ENCODE peak calls at places on chromosome 11, in six cellular contexts. One of them, this sample, is unnamed.

GRCh38 chr11:41784513-41785335 is 325.3 kb upstream of the LRRC4C start:
- DNase-seq in lower lobe of right lung: no peak
- DNase-seq in CD4-positive, alpha-beta T cell: no peak
- DNase-seq in type B pancreatic cell: no peak
- DNase-seq in nephron progenitor cell: no peak
- DNase-seq in lung: no peak
- DNase-seq in this sample: no peak

GRCh38 chr11:33258631-33259184 is 1.5 kb downstream of the HIPK3 start:
- DNase-seq in lower lobe of right lung: no peak
- DNase-seq in CD4-positive, alpha-beta T cell: no peak
- DNase-seq in type B pancreatic cell: no peak
- DNase-seq in nephron progenitor cell: no peak
- DNase-seq in lung: no peak
- DNase-seq in this sample: no peak

GRCh38 chr11:74820763-74821162 is 72.1 kb downstream of the RNF169 start:
- DNase-seq in lower lobe of right lung: no peak
- DNase-seq in CD4-positive, alpha-beta T cell: no peak
- DNase-seq in type B pancreatic cell: no peak
- DNase-seq in nephron progenitor cell: no peak
- DNase-seq in lung: no peak
- DNase-seq in this sample: no peak

GRCh38 chr11:68659158-68659921 is 25.0 kb upstream of the GAL start:
- DNase-seq in lower lobe of right lung: no peak
- DNase-seq in CD4-positive, alpha-beta T cell: no peak
- DNase-seq in type B pancreatic cell: no peak
- DNase-seq in nephron progenitor cell: no peak
- DNase-seq in lung: peak
- DNase-seq in this sample: peak

GRCh38 chr11:126918556-126918955 is 82.0 kb downstream of the KIRREL3 start:
- DNase-seq in lower lobe of right lung: no peak
- DNase-seq in CD4-positive, alpha-beta T cell: no peak
- DNase-seq in type B pancreatic cell: no peak
- DNase-seq in nephron progenitor cell: no peak
- DNase-seq in lung: no peak
- DNase-seq in this sample: no peak

GRCh38 chr11:40467771-40468170 is 991.7 kb downstream of the LRRC4C start:
- DNase-seq in lower lobe of right lung: no peak
- DNase-seq in CD4-positive, alpha-beta T cell: no peak
- DNase-seq in type B pancreatic cell: no peak
- DNase-seq in nephron progenitor cell: no peak
- DNase-seq in lung: no peak
- DNase-seq in this sample: no peak

GRCh38 chr11:27839226-27839913 is 139.1 kb upstream of the BDNF start:
- DNase-seq in lower lobe of right lung: no peak
- DNase-seq in CD4-positive, alpha-beta T cell: no peak
- DNase-seq in type B pancreatic cell: no peak
- DNase-seq in nephron progenitor cell: no peak
- DNase-seq in lung: no peak
- DNase-seq in this sample: no peak

GRCh38 chr11:115498354-115498753 is 5.9 kb downstream of the CADM1 start:
- DNase-seq in lower lobe of right lung: no peak
- DNase-seq in CD4-positive, alpha-beta T cell: no peak
- DNase-seq in type B pancreatic cell: no peak
- DNase-seq in nephron progenitor cell: no peak
- DNase-seq in lung: no peak
- DNase-seq in this sample: no peak

GRCh38 chr11:105000167-105000566 is 22.8 kb downstream of the CASP5 start:
- DNase-seq in lower lobe of right lung: no peak
- DNase-seq in CD4-positive, alpha-beta T cell: no peak
- DNase-seq in type B pancreatic cell: no peak
- DNase-seq in nephron progenitor cell: no peak
- DNase-seq in lung: no peak
- DNase-seq in this sample: no peak

GRCh38 chr11:23063261-23063660 is 203.0 kb upstream of the CCDC179 start:
- DNase-seq in lower lobe of right lung: no peak
- DNase-seq in CD4-positive, alpha-beta T cell: no peak
- DNase-seq in type B pancreatic cell: no peak
- DNase-seq in nephron progenitor cell: no peak
- DNase-seq in lung: no peak
- DNase-seq in this sample: no peak

GRCh38 chr11:111510311-111510710 is 1.9 kb downstream of the BTG4 start:
- DNase-seq in lower lobe of right lung: no peak
- DNase-seq in CD4-positive, alpha-beta T cell: no peak
- DNase-seq in type B pancreatic cell: no peak
- DNase-seq in nephron progenitor cell: no peak
- DNase-seq in lung: no peak
- DNase-seq in this sample: no peak

GRCh38 chr11:125224391-125225015 is 60.0 kb downstream of the PKNOX2 start:
- DNase-seq in lower lobe of right lung: no peak
- DNase-seq in CD4-positive, alpha-beta T cell: no peak
- DNase-seq in type B pancreatic cell: no peak
- DNase-seq in nephron progenitor cell: no peak
- DNase-seq in lung: no peak
- DNase-seq in this sample: no peak

GRCh38 chr11:18253222-18253621 is 4.8 kb upstream of the SAA2 start:
- DNase-seq in lower lobe of right lung: no peak
- DNase-seq in CD4-positive, alpha-beta T cell: no peak
- DNase-seq in type B pancreatic cell: no peak
- DNase-seq in nephron progenitor cell: no peak
- DNase-seq in lung: no peak
- DNase-seq in this sample: no peak

GRCh38 chr11:65559951-65560537 is 1.9 kb upstream of the LTBP3 start:
- DNase-seq in lower lobe of right lung: no peak
- DNase-seq in CD4-positive, alpha-beta T cell: no peak
- DNase-seq in type B pancreatic cell: no peak
- DNase-seq in nephron progenitor cell: no peak
- DNase-seq in lung: no peak
- DNase-seq in this sample: no peak

GRCh38 chr11:73317373-73317772 is 9.3 kb downstream of the ARHGEF17 start:
- DNase-seq in lower lobe of right lung: peak
- DNase-seq in CD4-positive, alpha-beta T cell: no peak
- DNase-seq in type B pancreatic cell: no peak
- DNase-seq in nephron progenitor cell: no peak
- DNase-seq in lung: peak
- DNase-seq in this sample: no peak

GRCh38 chr11:134049303-134049702 is 19.6 kb upstream of the JAM3 start:
- DNase-seq in lower lobe of right lung: no peak
- DNase-seq in CD4-positive, alpha-beta T cell: no peak
- DNase-seq in type B pancreatic cell: no peak
- DNase-seq in nephron progenitor cell: no peak
- DNase-seq in lung: no peak
- DNase-seq in this sample: no peak

GRCh38 chr11:116930177-116930576 is 92.8 kb upstream of the APOA1 start:
- DNase-seq in lower lobe of right lung: no peak
- DNase-seq in CD4-positive, alpha-beta T cell: peak
- DNase-seq in type B pancreatic cell: no peak
- DNase-seq in nephron progenitor cell: no peak
- DNase-seq in lung: no peak
- DNase-seq in this sample: no peak

GRCh38 chr11:9756461-9756860 is 92.6 kb downstream of the SWAP70 start:
- DNase-seq in lower lobe of right lung: no peak
- DNase-seq in CD4-positive, alpha-beta T cell: no peak
- DNase-seq in type B pancreatic cell: no peak
- DNase-seq in nephron progenitor cell: no peak
- DNase-seq in lung: no peak
- DNase-seq in this sample: no peak

GRCh38 chr11:113867843-113868503 is 7.4 kb downstream of the USP28 start:
- DNase-seq in lower lobe of right lung: no peak
- DNase-seq in CD4-positive, alpha-beta T cell: no peak
- DNase-seq in type B pancreatic cell: no peak
- DNase-seq in nephron progenitor cell: no peak
- DNase-seq in lung: no peak
- DNase-seq in this sample: no peak

GRCh38 chr11:37858398-37858797 is 1260.4 kb upstream of the RAG2 start:
- DNase-seq in lower lobe of right lung: no peak
- DNase-seq in CD4-positive, alpha-beta T cell: no peak
- DNase-seq in type B pancreatic cell: no peak
- DNase-seq in nephron progenitor cell: no peak
- DNase-seq in lung: no peak
- DNase-seq in this sample: no peak

GRCh38 chr11:65471410-65471762 is 27.5 kb upstream of the MALAT1 start:
- DNase-seq in lower lobe of right lung: peak
- DNase-seq in CD4-positive, alpha-beta T cell: peak
- DNase-seq in type B pancreatic cell: no peak
- DNase-seq in nephron progenitor cell: no peak
- DNase-seq in lung: peak
- DNase-seq in this sample: no peak

DNA sequence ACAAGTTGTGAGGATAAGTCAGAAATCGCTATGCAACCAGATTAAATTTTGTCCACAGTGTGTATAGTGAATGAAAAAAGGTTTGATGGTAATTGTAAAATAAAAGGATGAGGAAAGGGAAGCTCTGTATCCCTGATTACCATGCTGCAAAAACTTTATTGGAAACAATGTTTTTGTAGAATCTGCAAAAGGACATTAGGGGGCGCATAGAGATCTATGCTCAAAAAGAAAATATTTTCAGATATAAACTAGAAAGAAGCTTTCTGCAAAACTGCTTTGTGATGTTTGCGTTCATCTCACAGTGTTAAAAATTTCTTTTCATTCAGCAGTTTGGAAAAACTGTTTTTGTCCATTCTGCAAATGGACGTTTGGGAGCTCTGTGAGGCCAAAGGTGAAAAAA is 390.5 kb downstream of the OR4C45 start:
- DNase-seq in lower lobe of right lung: no peak
- DNase-seq in CD4-positive, alpha-beta T cell: no peak
- DNase-seq in type B pancreatic cell: no peak
- DNase-seq in nephron progenitor cell: no peak
- DNase-seq in lung: no peak
- DNase-seq in this sample: no peak
- TF ChIP-seq CTCF in lower lobe of right lung: no peak
- TF ChIP-seq CTCF in CD4-positive, alpha-beta T cell: no peak
- TF ChIP-seq CTCF in type B pancreatic cell: no peak
- TF ChIP-seq CTCF in nephron progenitor cell: no peak
- TF ChIP-seq CTCF in lung: no peak
- TF ChIP-seq CTCF in this sample: no peak

GRCh38 chr11:102614485-102614884 is 10.6 kb downstream of the MMP20 start:
- DNase-seq in lower lobe of right lung: no peak
- DNase-seq in CD4-positive, alpha-beta T cell: no peak
- DNase-seq in type B pancreatic cell: no peak
- DNase-seq in nephron progenitor cell: no peak
- DNase-seq in lung: no peak
- DNase-seq in this sample: no peak
- TF ChIP-seq CTCF in lower lobe of right lung: no peak
- TF ChIP-seq CTCF in CD4-positive, alpha-beta T cell: no peak
- TF ChIP-seq CTCF in type B pancreatic cell: no peak
- TF ChIP-seq CTCF in nephron progenitor cell: no peak
- TF ChIP-seq CTCF in lung: no peak
- TF ChIP-seq CTCF in this sample: no peak

GRCh38 chr11:8091671-8092070 is 10.7 kb downstream of the TUB start:
- DNase-seq in lower lobe of right lung: no peak
- DNase-seq in CD4-positive, alpha-beta T cell: no peak
- DNase-seq in type B pancreatic cell: no peak
- DNase-seq in nephron progenitor cell: no peak
- DNase-seq in lung: no peak
- DNase-seq in this sample: no peak

GRCh38 chr11:8090756-8091155 is 9.7 kb downstream of the TUB start:
- DNase-seq in lower lobe of right lung: no peak
- DNase-seq in CD4-positive, alpha-beta T cell: no peak
- DNase-seq in type B pancreatic cell: no peak
- DNase-seq in nephron progenitor cell: peak
- DNase-seq in lung: no peak
- DNase-seq in this sample: no peak

GRCh38 chr11:8094656-8095055 is 13.6 kb downstream of the TUB start:
- DNase-seq in lower lobe of right lung: no peak
- DNase-seq in CD4-positive, alpha-beta T cell: no peak
- DNase-seq in type B pancreatic cell: no peak
- DNase-seq in nephron progenitor cell: no peak
- DNase-seq in lung: no peak
- DNase-seq in this sample: no peak

GRCh38 chr11:8093931-8094575 is 13.0 kb downstream of the TUB start:
- DNase-seq in lower lobe of right lung: no peak
- DNase-seq in CD4-positive, alpha-beta T cell: no peak
- DNase-seq in type B pancreatic cell: no peak
- DNase-seq in nephron progenitor cell: no peak
- DNase-seq in lung: no peak
- DNase-seq in this sample: no peak

GRCh38 chr11:8092587-8093424 is 11.8 kb downstream of the TUB start:
- DNase-seq in lower lobe of right lung: peak
- DNase-seq in CD4-positive, alpha-beta T cell: no peak
- DNase-seq in type B pancreatic cell: no peak
- DNase-seq in nephron progenitor cell: peak
- DNase-seq in lung: peak
- DNase-seq in this sample: no peak
- TF ChIP-seq CTCF in lower lobe of right lung: peak
- TF ChIP-seq CTCF in CD4-positive, alpha-beta T cell: peak
- TF ChIP-seq CTCF in type B pancreatic cell: peak
- TF ChIP-seq CTCF in nephron progenitor cell: peak
- TF ChIP-seq CTCF in lung: no peak
- TF ChIP-seq CTCF in this sample: no peak

DNA sequence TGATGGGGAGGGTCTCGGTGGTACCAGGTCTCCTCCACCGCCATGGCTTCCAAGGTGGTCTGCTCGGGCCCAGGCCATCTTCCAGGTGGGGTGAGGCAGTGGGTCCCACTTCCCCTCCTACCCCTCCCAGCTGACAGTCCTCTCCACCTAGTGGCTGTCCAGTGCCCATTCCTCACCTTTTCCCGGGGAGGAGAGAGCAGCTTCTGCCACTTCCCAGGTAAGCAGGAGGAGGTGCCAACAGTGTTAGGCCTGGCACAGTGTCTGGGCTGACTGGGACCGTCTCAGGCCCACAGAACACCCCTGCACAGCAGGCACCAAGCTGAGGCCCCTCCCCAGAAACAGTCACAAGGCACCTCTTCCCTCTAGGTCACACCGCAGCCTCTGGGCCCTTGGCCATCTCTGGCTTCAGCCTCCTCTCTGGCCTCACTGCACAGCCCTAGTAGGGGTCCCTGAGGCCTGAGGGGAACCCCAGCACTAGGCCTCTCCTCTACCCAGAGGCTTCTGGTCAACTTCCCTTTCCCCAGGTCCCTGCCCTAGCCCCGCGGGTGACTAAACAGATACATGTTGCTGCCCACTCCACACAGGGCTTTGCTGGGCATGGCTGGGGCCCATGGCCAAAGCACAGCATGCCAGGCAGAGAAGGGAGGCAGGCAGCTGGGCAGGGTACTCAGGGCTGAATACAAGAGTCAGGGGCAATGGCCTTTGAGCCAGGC is 2.3 kb upstream of the ANKRD13D start:
- DNase-seq in lower lobe of right lung: peak
- DNase-seq in CD4-positive, alpha-beta T cell: no peak
- DNase-seq in type B pancreatic cell: no peak
- DNase-seq in nephron progenitor cell: no peak
- DNase-seq in lung: no peak
- DNase-seq in this sample: no peak
- TF ChIP-seq CTCF in lower lobe of right lung: no peak
- TF ChIP-seq CTCF in CD4-positive, alpha-beta T cell: no peak
- TF ChIP-seq CTCF in type B pancreatic cell: no peak
- TF ChIP-seq CTCF in nephron progenitor cell: no peak
- TF ChIP-seq CTCF in lung: no peak
- TF ChIP-seq CTCF in this sample: no peak

DNA sequence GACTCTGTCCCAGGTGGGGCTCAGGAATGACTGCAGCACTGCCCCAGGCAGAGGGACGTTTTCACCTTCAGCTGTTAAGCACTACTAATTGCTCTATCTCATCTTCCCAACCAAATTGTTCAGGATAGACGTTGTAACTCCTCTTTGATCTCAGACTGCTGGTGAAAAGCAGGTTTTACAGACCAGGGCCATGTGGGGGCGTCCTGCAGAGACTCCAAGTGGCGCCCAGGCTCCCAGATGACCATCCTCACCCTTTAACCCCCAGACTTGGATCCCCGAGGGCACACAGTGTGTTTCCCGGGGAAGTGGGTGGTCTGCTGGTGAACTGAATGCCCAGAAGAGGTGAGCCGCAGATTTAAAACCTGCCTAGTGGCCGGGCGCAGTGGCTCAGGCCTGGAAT is 23.9 kb downstream of the FADD start:
- DNase-seq in lower lobe of right lung: peak
- DNase-seq in CD4-positive, alpha-beta T cell: no peak
- DNase-seq in type B pancreatic cell: no peak
- DNase-seq in nephron progenitor cell: peak
- DNase-seq in lung: no peak
- DNase-seq in this sample: no peak
- TF ChIP-seq CTCF in lower lobe of right lung: peak
- TF ChIP-seq CTCF in CD4-positive, alpha-beta T cell: no peak
- TF ChIP-seq CTCF in type B pancreatic cell: peak
- TF ChIP-seq CTCF in nephron progenitor cell: no peak
- TF ChIP-seq CTCF in lung: no peak
- TF ChIP-seq CTCF in this sample: no peak

This sample was measured in omental fat pad.